ENCODE peak calls at places on chromosomes 1 and 21, in seven cellular contexts. B is tibial nerve, N is pancreas, S is aorta, K is body of pancreas, M is lower lobe of right lung, Q is heart left ventricle. I is an unnamed sample. For H3K9me3, the result is how much of the 10 kb centered on the place peaks cover.

GRCh38 chr1:44714532-44714931 is 16.4 kb downstream of the RNU5D-1 start:
- DNase-seq in B (no peak), N (no peak), S (no peak), K (no peak), M (no peak), Q (no peak), I (no peak)

GRCh38 chr1:11960710-11961109 is 19.5 kb upstream of the MFN2 start:
- DNase-seq in B (no peak), N (no peak), S (peak), K (no peak), M (peak), Q (no peak), I (no peak)

GRCh38 chr1:9589144-9589718 is 520 bp downstream of the TMEM201 start:
- DNase-seq in B (no peak), N (peak), S (peak), K (peak), M (peak), Q (no peak), I (peak)

GRCh38 chr1:7389201-7389785 is 381.8 kb upstream of the VAMP3 start:
- DNase-seq in B (no peak), N (no peak), S (peak), K (no peak), M (no peak), Q (peak), I (no peak)

GRCh38 chr21:38343691-38344090 is 86.9 kb downstream of the KCNJ15 start:
- DNase-seq in B (no peak), N (no peak), S (peak), K (peak), M (peak), Q (no peak), I (no peak)

GRCh38 chr1:211910917-211911485 is 80.4 kb upstream of the LPGAT1 start:
- DNase-seq in B (no peak), N (no peak), S (no peak), K (no peak), M (no peak), Q (no peak), I (no peak)

GRCh38 chr1:230577537-230577936 is 64.7 kb upstream of the COG2 start:
- DNase-seq in B (no peak), N (no peak), S (no peak), K (no peak), M (no peak), Q (no peak), I (no peak)

GRCh38 chr1:200535605-200536004 is 84.9 kb downstream of the KIF14 start:
- DNase-seq in B (no peak), N (no peak), S (no peak), K (peak), M (no peak), Q (no peak), I (no peak)

GRCh38 chr1:84698151-84698651 is 7.9 kb upstream of the SSX2IP start:
- DNase-seq in B (no peak), N (no peak), S (no peak), K (no peak), M (no peak), Q (no peak), I (no peak)

GRCh38 chr1:47915677-47916353 is 81.4 kb downstream of the TRABD2B start:
- DNase-seq in B (no peak), N (no peak), S (no peak), K (no peak), M (no peak), Q (no peak), I (no peak)

GRCh38 chr1:47684964-47685762 is 247.3 kb downstream of the FOXD2 start:
- DNase-seq in B (no peak), N (no peak), S (peak), K (no peak), M (no peak), Q (no peak), I (no peak)

GRCh38 chr1:61081637-61082335 is 575 bp upstream of the NFIA start:
- DNase-seq in B (no peak), N (peak), S (peak), K (peak), M (peak), Q (peak), I (peak)

GRCh38 chr21:37460196-37460595 is 93.6 kb downstream of the DYRK1A start:
- DNase-seq in B (no peak), N (no peak), S (no peak), K (no peak), M (no peak), Q (no peak), I (no peak)

GRCh38 chr1:73472810-73473209 is 725.2 kb downstream of the LRRIQ3 start:
- DNase-seq in B (no peak), N (no peak), S (no peak), K (no peak), M (no peak), Q (no peak), I (no peak)

GRCh38 chr1:2826316-2826715 is 24.8 kb upstream of the TTC34 start:
- DNase-seq in B (no peak), N (no peak), S (peak), K (no peak), M (peak), Q (no peak), I (no peak)
- H3K9me3 ChIP-seq in B (under half), N (under half), S (under half), K (under half), M (under half), Q (under half), I (under half)

GRCh38 chr1:152902676-152903075 is 5.7 kb upstream of the IVL start:
- DNase-seq in B (no peak), N (no peak), S (no peak), K (no peak), M (no peak), Q (no peak), I (no peak)

GRCh38 chr1:152901631-152902030 is 6.7 kb upstream of the IVL start:
- DNase-seq in B (no peak), N (no peak), S (no peak), K (no peak), M (no peak), Q (no peak), I (no peak)

GRCh38 chr1:152906023-152906565 is 2.3 kb upstream of the IVL start:
- DNase-seq in B (no peak), N (no peak), S (no peak), K (no peak), M (no peak), Q (no peak), I (no peak)

GRCh38 chr1:152907686-152908601 is at the start of gene IVL:
- DNase-seq in B (no peak), N (no peak), S (no peak), K (no peak), M (no peak), Q (no peak), I (no peak)

DNA sequence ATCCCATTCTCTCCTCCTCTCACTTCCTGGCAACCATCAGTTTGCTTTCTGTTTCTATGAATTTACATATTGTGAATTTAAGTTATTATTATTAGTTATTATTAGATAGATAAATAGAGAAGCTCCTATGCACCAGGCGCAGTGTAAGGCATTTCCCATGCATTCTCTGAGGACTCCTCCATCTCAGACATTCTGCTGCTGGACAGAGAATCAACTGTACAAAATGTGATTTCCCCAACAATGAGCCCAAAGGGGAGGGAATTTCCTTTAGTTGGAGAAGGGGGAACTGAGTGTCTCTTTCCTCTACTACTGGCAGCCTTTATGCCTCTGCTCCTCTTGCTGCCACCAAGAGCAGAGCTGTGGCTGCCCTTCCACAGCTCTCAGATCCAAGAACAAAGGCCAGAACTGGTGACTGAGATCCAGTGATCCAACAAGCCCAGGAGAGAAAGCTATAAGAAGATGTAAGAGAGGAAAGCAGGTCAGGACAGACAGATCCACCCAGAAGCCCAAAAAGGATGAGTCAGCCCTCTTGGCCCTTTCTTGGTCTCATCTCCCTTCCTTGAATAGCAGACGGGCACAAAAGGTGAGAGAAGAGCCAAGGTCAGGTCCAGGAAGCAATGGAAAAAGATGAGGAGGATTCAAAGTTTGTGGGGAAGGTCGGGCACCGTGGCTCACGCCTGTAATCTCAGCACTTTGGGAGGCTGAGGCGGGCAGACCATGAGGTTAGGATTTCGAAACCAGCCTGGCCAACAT is 3.5 kb upstream of the IVL start:
- DNase-seq in B (no peak), N (no peak), S (no peak), K (no peak), M (no peak), Q (no peak), I (no peak)
- H3K9me3 ChIP-seq in B (under half), N (under half), S (under half), K (under half), M (under half), Q (under half), I (under half)

GRCh38 chr21:22044431-22044830 is 1046.2 kb downstream of the NCAM2 start:
- DNase-seq in B (no peak), N (no peak), S (no peak), K (no peak), M (no peak), Q (no peak), I (no peak)
- H3K9me3 ChIP-seq in B (under half), N (under half), S (under half), K (under half), M (under half), Q (under half), I (under half)

GRCh38 chr1:49541096-49541752 is 482.5 kb downstream of the AGBL4 start:
- DNase-seq in B (no peak), N (peak), S (no peak), K (no peak), M (no peak), Q (no peak), I (no peak)
- H3K9me3 ChIP-seq in B (under half), N (under half), S (under half), K (under half), M (under half), Q (under half), I (under half)

DNA sequence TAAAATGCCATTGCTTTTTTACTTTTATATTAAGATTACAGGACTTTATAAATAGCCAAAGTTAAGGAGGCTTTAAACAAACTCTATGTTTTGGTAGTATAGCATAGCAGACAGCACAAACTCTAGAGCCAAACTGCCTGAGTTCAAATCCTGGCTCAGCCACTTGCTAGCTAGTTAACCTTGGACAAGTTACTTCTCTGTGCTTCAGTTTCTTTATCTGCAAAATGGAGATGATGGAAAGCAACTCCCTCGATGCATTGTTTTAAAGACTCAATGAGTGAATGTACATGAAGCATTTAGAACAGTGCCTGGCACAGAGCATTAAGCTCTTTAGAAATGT is 21.3 kb downstream of the C1QB start:
- DNase-seq in B (no peak), N (no peak), S (no peak), K (no peak), M (no peak), Q (no peak), I (no peak)
- H3K9me3 ChIP-seq in B (under half), N (under half), S (under half), K (under half), M (under half), Q (under half), I (under half)

DNA sequence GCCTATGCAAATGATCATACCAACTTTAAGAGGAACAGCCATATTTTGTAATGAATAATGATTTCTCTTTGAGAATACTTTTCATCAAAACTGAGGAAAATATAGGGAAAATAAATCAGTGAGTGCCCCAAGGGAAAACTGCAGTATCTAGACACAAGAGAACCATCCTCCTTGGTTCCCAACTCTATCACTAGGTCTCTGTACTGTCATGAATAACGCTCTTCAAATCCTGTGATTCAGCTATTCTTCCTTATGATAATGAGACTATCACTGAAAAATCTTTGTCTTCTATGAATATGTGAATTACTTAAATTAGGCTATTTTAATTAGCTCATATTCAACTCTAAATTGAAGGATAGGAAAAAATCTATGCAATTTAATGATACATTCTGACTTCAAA is 2.3 kb downstream of the OR2L5 start:
- DNase-seq in B (no peak), N (no peak), S (no peak), K (no peak), M (no peak), Q (no peak), I (no peak)
- H3K9me3 ChIP-seq in B (under half), N (under half), S (under half), K (under half), M (under half), Q (under half), I (under half)

DNA sequence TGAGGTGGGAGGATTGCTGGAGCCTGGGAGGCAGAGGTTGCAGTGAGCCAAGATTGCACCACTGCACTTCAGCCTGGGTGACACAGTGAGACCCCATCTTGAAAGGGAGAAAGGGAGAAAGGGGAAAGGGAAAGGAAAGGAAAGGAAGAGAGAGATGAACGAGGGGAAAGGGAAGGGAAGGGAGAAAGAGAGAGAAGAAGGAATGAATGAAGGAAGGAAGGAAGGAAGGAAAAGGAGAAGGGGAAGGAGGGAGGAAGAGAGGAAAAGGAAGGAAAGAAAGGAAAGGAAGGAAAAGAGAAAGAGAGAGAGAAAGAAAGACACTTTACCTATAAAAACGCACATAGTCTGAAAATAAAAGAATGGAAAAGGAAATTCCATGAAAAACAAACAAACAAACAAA is 18.0 kb downstream of the ZNF695 start:
- DNase-seq in B (no peak), N (no peak), S (no peak), K (no peak), M (no peak), Q (no peak), I (no peak)
- H3K9me3 ChIP-seq in B (under half), N (under half), S (under half), K (under half), M (half or more), Q (under half), I (under half)

GRCh38 chr1:20219991-20220390 is 33.7 kb upstream of the PLA2G2C start:
- DNase-seq in B (no peak), N (no peak), S (no peak), K (no peak), M (no peak), Q (no peak), I (no peak)

GRCh38 chr1:20223659-20224058 is 37.3 kb upstream of the PLA2G2C start:
- DNase-seq in B (no peak), N (no peak), S (no peak), K (no peak), M (no peak), Q (no peak), I (no peak)

GRCh38 chr1:20227704-20228103 is 41.4 kb upstream of the PLA2G2C start:
- DNase-seq in B (no peak), N (no peak), S (no peak), K (no peak), M (no peak), Q (no peak), I (no peak)

GRCh38 chr1:20228314-20228713 is 42.0 kb upstream of the PLA2G2C start:
- DNase-seq in B (no peak), N (no peak), S (no peak), K (no peak), M (no peak), Q (no peak), I (no peak)

DNA sequence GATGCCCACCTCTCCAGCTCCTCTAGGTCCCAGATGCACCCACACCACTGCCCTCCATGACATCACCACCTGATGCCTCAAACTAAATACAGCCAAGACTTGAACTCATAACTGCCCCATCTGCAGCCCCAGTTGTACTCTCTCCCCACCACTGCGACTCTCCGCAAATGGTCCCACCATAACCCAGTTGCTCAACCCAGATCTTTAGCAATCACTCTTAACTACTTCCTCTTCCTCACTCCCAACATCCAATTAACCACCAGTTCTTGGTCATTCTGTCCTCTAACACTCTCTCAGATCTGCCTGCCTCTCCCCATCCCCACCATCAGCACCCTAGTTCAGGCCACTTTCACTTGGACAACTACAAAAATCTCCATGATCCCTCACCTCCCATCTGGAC is 36.8 kb upstream of the PLA2G2C start:
- DNase-seq in B (no peak), N (no peak), S (no peak), K (no peak), M (no peak), Q (no peak), I (no peak)
- H3K9me3 ChIP-seq in B (under half), N (under half), S (under half), K (under half), M (under half), Q (under half), I (under half)

DNA sequence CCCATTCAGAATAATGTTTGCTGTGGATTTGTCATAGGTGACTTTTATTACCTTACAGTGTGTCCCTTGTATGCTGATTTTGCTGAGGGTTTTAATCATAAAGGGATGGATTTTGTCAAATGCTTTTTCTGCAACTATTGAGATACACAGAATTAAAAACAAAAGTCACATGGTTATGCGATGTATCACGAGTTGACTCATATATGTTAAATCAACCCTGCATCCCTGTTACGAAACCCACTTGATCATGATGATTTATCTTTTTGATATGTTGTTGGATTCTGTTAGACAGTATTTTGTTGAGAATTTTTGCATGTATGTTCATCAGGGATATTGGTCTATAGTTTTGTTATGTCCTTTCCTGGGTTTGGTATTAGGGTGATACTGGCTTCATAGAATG is 10.7 kb upstream of the OR2T34 start:
- DNase-seq in B (no peak), N (no peak), S (no peak), K (no peak), M (no peak), Q (no peak), I (no peak)
- H3K9me3 ChIP-seq in B (under half), N (under half), S (under half), K (under half), M (under half), Q (under half), I (under half)

I was measured in T-helper 17 cell.